ENCODE peak calls at places on chromosomes 7 and 10, in seven cellular contexts. One of them, this sample, is unnamed.

GRCh38 chr10:122494833-122495232 is 33.5 kb downstream of the HTRA1 start:
- DNase-seq in breast epithelium: no peak
- DNase-seq in vagina: no peak
- DNase-seq in sigmoid colon: no peak
- DNase-seq in transverse colon: no peak
- DNase-seq in gastrocnemius medialis: peak
- DNase-seq in A549: no peak
- DNase-seq in this sample: no peak

GRCh38 chr10:16995867-16996529 is 133.6 kb downstream of the CUBN start:
- DNase-seq in breast epithelium: no peak
- DNase-seq in vagina: no peak
- DNase-seq in gastrocnemius medialis: no peak
- DNase-seq in A549: no peak
- DNase-seq in sigmoid colon: no peak
- DNase-seq in transverse colon: no peak
- DNase-seq in this sample: no peak

GRCh38 chr7:39624202-39624807 is 933 bp downstream of the RALA start:
- DNase-seq in gastrocnemius medialis: no peak
- DNase-seq in sigmoid colon: no peak
- DNase-seq in breast epithelium: no peak
- DNase-seq in vagina: no peak
- DNase-seq in transverse colon: no peak
- DNase-seq in A549: no peak
- DNase-seq in this sample: no peak

GRCh38 chr10:102753724-102754123 is 10.0 kb downstream of the WBP1L start:
- DNase-seq in sigmoid colon: no peak
- DNase-seq in A549: no peak
- DNase-seq in transverse colon: no peak
- DNase-seq in gastrocnemius medialis: no peak
- DNase-seq in vagina: no peak
- DNase-seq in breast epithelium: no peak
- DNase-seq in this sample: no peak

GRCh38 chr7:31887006-31887405 is 183.2 kb downstream of the PDE1C start:
- DNase-seq in A549: no peak
- DNase-seq in transverse colon: no peak
- DNase-seq in gastrocnemius medialis: no peak
- DNase-seq in breast epithelium: no peak
- DNase-seq in sigmoid colon: no peak
- DNase-seq in vagina: no peak
- DNase-seq in this sample: no peak

GRCh38 chr7:66055321-66055956 is 20.2 kb upstream of the ASL start:
- DNase-seq in A549: no peak
- DNase-seq in gastrocnemius medialis: no peak
- DNase-seq in vagina: no peak
- DNase-seq in transverse colon: no peak
- DNase-seq in breast epithelium: no peak
- DNase-seq in sigmoid colon: no peak
- DNase-seq in this sample: no peak

GRCh38 chr10:46523881-46524470 is 32.5 kb downstream of the GPRIN2 start:
- DNase-seq in breast epithelium: peak
- DNase-seq in transverse colon: peak
- DNase-seq in sigmoid colon: peak
- DNase-seq in A549: peak
- DNase-seq in vagina: no peak
- DNase-seq in gastrocnemius medialis: peak
- DNase-seq in this sample: peak

GRCh38 chr10:94199565-94199964 is 163.2 kb downstream of the NOC3L start:
- DNase-seq in vagina: no peak
- DNase-seq in breast epithelium: no peak
- DNase-seq in transverse colon: no peak
- DNase-seq in sigmoid colon: no peak
- DNase-seq in A549: no peak
- DNase-seq in gastrocnemius medialis: no peak
- DNase-seq in this sample: no peak

GRCh38 chr7:135723411-135723810 is 4.6 kb downstream of the SLC13A4 start:
- DNase-seq in breast epithelium: no peak
- DNase-seq in transverse colon: no peak
- DNase-seq in sigmoid colon: no peak
- DNase-seq in gastrocnemius medialis: no peak
- DNase-seq in vagina: no peak
- DNase-seq in A549: no peak
- DNase-seq in this sample: no peak

GRCh38 chr7:1829111-1829510 is 159.0 kb downstream of the ELFN1 start:
- DNase-seq in gastrocnemius medialis: no peak
- DNase-seq in transverse colon: no peak
- DNase-seq in vagina: no peak
- DNase-seq in A549: no peak
- DNase-seq in breast epithelium: no peak
- DNase-seq in sigmoid colon: peak
- DNase-seq in this sample: no peak

GRCh38 chr7:149287622-149288021 is 25.6 kb downstream of the ZNF783 start:
- DNase-seq in vagina: no peak
- DNase-seq in transverse colon: no peak
- DNase-seq in A549: no peak
- DNase-seq in sigmoid colon: no peak
- DNase-seq in breast epithelium: no peak
- DNase-seq in gastrocnemius medialis: no peak
- DNase-seq in this sample: no peak

GRCh38 chr7:133530682-133531081 is 277.8 kb downstream of the EXOC4 start:
- DNase-seq in A549: no peak
- DNase-seq in gastrocnemius medialis: no peak
- DNase-seq in sigmoid colon: no peak
- DNase-seq in vagina: no peak
- DNase-seq in breast epithelium: no peak
- DNase-seq in transverse colon: no peak
- DNase-seq in this sample: no peak

GRCh38 chr7:33722383-33723096 is 182.8 kb upstream of the BMPER start:
- DNase-seq in transverse colon: no peak
- DNase-seq in vagina: no peak
- DNase-seq in sigmoid colon: no peak
- DNase-seq in breast epithelium: no peak
- DNase-seq in gastrocnemius medialis: peak
- DNase-seq in A549: peak
- DNase-seq in this sample: no peak

GRCh38 chr10:125977206-125977605 is 80.8 kb downstream of the FANK1 start:
- DNase-seq in gastrocnemius medialis: no peak
- DNase-seq in sigmoid colon: no peak
- DNase-seq in A549: no peak
- DNase-seq in vagina: no peak
- DNase-seq in breast epithelium: no peak
- DNase-seq in transverse colon: no peak
- DNase-seq in this sample: no peak

GRCh38 chr10:62454696-62455451 is 80.7 kb downstream of the ZNF365 start:
- DNase-seq in breast epithelium: no peak
- DNase-seq in vagina: no peak
- DNase-seq in gastrocnemius medialis: peak
- DNase-seq in A549: peak
- DNase-seq in sigmoid colon: peak
- DNase-seq in transverse colon: no peak
- DNase-seq in this sample: no peak

GRCh38 chr10:78971094-78971682 is 97.6 kb upstream of the ZMIZ1 start:
- DNase-seq in vagina: no peak
- DNase-seq in sigmoid colon: no peak
- DNase-seq in transverse colon: no peak
- DNase-seq in gastrocnemius medialis: no peak
- DNase-seq in A549: no peak
- DNase-seq in breast epithelium: no peak
- DNase-seq in this sample: no peak

GRCh38 chr10:78974409-78975317 is 94.1 kb upstream of the ZMIZ1 start:
- DNase-seq in A549: peak
- DNase-seq in vagina: peak
- DNase-seq in breast epithelium: no peak
- DNase-seq in sigmoid colon: peak
- DNase-seq in transverse colon: peak
- DNase-seq in gastrocnemius medialis: peak
- DNase-seq in this sample: peak

GRCh38 chr10:78972160-78972946 is 96.4 kb upstream of the ZMIZ1 start:
- DNase-seq in breast epithelium: peak
- DNase-seq in transverse colon: peak
- DNase-seq in vagina: peak
- DNase-seq in gastrocnemius medialis: peak
- DNase-seq in sigmoid colon: peak
- DNase-seq in A549: peak
- DNase-seq in this sample: peak

GRCh38 chr10:78973901-78974408 is 94.8 kb upstream of the ZMIZ1 start:
- DNase-seq in transverse colon: no peak
- DNase-seq in breast epithelium: no peak
- DNase-seq in sigmoid colon: peak
- DNase-seq in vagina: no peak
- DNase-seq in gastrocnemius medialis: peak
- DNase-seq in A549: peak
- DNase-seq in this sample: no peak

DNA sequence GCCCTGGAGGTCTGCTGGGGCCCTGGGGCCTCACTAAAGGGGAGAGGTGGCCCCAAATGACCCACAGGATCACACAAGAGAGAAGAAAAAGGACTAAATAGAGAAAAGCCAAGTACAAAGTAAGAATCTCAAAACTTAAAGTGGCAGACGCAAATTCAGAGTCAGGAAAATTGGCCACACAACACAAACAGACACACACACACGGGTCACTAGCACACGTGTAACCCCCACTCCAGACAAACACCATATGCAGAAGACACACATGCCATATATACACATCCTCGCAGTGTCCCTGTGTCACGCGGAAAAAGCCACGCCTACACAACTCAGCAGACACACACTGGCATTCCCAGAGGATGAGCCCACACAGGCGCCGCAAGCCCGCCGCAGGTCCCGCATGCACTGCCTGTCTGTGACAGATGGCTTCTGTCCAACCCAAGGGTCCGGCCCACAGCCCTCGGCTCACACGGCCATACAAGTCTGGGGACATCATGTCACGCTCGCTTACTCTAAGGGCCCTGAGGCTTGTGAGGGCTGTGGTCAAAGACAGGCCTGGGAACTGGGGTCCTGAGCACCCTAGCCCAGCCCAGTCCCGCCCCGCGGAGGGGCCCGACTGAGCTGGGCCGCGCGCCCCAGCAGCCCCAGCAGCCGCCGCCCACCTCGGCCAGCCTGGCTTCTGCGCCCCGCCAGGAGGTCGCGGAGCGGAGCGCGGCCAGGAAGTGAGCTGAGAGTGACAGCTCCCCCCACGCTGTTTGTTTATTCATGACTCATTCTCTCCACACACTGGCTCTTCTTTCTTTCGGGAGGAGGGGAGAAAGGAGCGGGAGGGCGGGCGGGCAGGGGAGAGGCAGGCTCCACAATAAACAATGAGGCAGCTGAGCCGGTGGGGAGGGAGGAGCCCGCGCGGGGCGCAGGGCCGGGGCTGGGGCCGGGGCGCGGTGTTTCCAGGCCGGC is 95.5 kb upstream of the ZMIZ1 start:
- DNase-seq in A549: peak
- DNase-seq in gastrocnemius medialis: peak
- DNase-seq in vagina: peak
- DNase-seq in sigmoid colon: peak
- DNase-seq in breast epithelium: peak
- DNase-seq in transverse colon: peak
- DNase-seq in this sample: peak
- H3K4me3 ChIP-seq in A549: peak
- H3K4me3 ChIP-seq in gastrocnemius medialis: peak
- H3K4me3 ChIP-seq in vagina: peak
- H3K4me3 ChIP-seq in sigmoid colon: peak
- H3K4me3 ChIP-seq in breast epithelium: peak
- H3K4me3 ChIP-seq in transverse colon: peak
- H3K4me3 ChIP-seq in this sample: peak

DNA sequence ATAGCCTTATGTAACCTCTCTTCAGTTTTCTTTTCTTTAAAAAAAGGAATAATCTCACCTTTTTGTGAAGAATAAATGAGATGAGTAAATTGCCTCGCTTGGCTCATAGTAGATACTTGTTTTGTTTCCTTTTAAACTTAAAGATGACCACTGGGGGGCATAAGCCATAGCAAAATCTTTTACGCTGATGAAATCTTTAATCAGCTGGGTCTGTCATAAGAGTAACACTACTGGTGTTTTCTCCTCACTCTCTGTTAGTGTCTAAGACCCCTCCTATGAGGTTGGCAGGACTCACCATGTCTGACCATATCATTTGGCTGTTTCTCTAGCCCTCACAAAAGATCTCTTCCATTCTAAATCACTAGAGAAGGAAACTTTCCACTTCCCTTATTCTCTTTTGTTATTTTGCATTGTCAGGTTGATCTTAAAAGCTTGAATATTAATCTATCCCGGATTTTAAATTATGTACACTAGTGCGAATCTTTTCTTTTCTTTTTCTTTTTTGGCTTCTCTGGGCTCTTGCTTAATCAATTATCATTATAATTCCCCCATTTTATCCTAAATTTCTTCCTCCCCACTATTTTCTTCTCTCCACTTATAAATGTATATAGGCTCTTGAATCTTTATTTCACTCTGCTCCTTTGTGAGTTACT is 12.5 kb downstream of the STAG3 start:
- DNase-seq in transverse colon: no peak
- DNase-seq in A549: peak
- DNase-seq in gastrocnemius medialis: no peak
- DNase-seq in breast epithelium: no peak
- DNase-seq in vagina: no peak
- DNase-seq in sigmoid colon: no peak
- DNase-seq in this sample: no peak
- TF ChIP-seq CTCF in transverse colon: peak
- TF ChIP-seq CTCF in A549: peak
- TF ChIP-seq CTCF in gastrocnemius medialis: no peak
- TF ChIP-seq CTCF in breast epithelium: no peak
- TF ChIP-seq CTCF in vagina: no peak
- TF ChIP-seq CTCF in sigmoid colon: no peak
- TF ChIP-seq CTCF in this sample: no peak

GRCh38 chr10:69237528-69238159 is 17.5 kb downstream of the HKDC1 start:
- DNase-seq in sigmoid colon: peak
- DNase-seq in gastrocnemius medialis: peak
- DNase-seq in breast epithelium: peak
- DNase-seq in vagina: no peak
- DNase-seq in transverse colon: peak
- DNase-seq in A549: peak
- DNase-seq in this sample: peak
- TF ChIP-seq POLR2A in sigmoid colon: no peak
- TF ChIP-seq POLR2A in gastrocnemius medialis: no peak
- TF ChIP-seq POLR2A in breast epithelium: no peak
- TF ChIP-seq POLR2A in vagina: no peak
- TF ChIP-seq POLR2A in transverse colon: no peak
- TF ChIP-seq POLR2A in A549: no peak
- TF ChIP-seq POLR2A in this sample: no peak

GRCh38 chr7:128406986-128407589 is 2.7 kb downstream of the IMPDH1 start:
- DNase-seq in vagina: no peak
- DNase-seq in gastrocnemius medialis: no peak
- DNase-seq in sigmoid colon: no peak
- DNase-seq in transverse colon: no peak
- DNase-seq in A549: no peak
- DNase-seq in breast epithelium: no peak
- DNase-seq in this sample: no peak

GRCh38 chr7:128407751-128408708 is 1.8 kb downstream of the IMPDH1 start:
- DNase-seq in gastrocnemius medialis: no peak
- DNase-seq in A549: no peak
- DNase-seq in breast epithelium: no peak
- DNase-seq in transverse colon: no peak
- DNase-seq in sigmoid colon: no peak
- DNase-seq in vagina: no peak
- DNase-seq in this sample: no peak

GRCh38 chr7:128404826-128405344 is 4.9 kb downstream of the IMPDH1 start:
- DNase-seq in vagina: no peak
- DNase-seq in transverse colon: no peak
- DNase-seq in sigmoid colon: no peak
- DNase-seq in A549: no peak
- DNase-seq in gastrocnemius medialis: no peak
- DNase-seq in breast epithelium: no peak
- DNase-seq in this sample: no peak

GRCh38 chr7:128405345-128406146 is 4.2 kb downstream of the IMPDH1 start:
- DNase-seq in breast epithelium: no peak
- DNase-seq in transverse colon: peak
- DNase-seq in A549: no peak
- DNase-seq in sigmoid colon: no peak
- DNase-seq in gastrocnemius medialis: no peak
- DNase-seq in vagina: no peak
- DNase-seq in this sample: peak

GRCh38 chr7:128406147-128406985 is 3.4 kb downstream of the IMPDH1 start:
- DNase-seq in transverse colon: no peak
- DNase-seq in A549: no peak
- DNase-seq in vagina: no peak
- DNase-seq in gastrocnemius medialis: no peak
- DNase-seq in sigmoid colon: no peak
- DNase-seq in breast epithelium: no peak
- DNase-seq in this sample: no peak
- H3K4me3 ChIP-seq in transverse colon: peak
- H3K4me3 ChIP-seq in A549: peak
- H3K4me3 ChIP-seq in vagina: peak
- H3K4me3 ChIP-seq in gastrocnemius medialis: no peak
- H3K4me3 ChIP-seq in sigmoid colon: peak
- H3K4me3 ChIP-seq in breast epithelium: peak
- H3K4me3 ChIP-seq in this sample: peak